ENCODE peak calls at places on chromosomes 6 and 20, in seven cellular contexts. One of them, this sample, is unnamed.

GRCh38 chr6:2222275-2222842 is 23.0 kb downstream of the GMDS start:
- DNase-seq in AG08395: no peak
- DNase-seq in activated CD8-positive, alpha-beta memory T cell treated with anti-CD3 and anti-CD28 coated beads for 48 hours: no peak
- DNase-seq in iPS DF 19.7: no peak
- DNase-seq in sciatic nerve: no peak
- DNase-seq in endothelial cell of umbilical vein: peak
- DNase-seq in dermis microvascular lymphatic vessel endothelial cell: no peak
- DNase-seq in this sample: no peak

GRCh38 chr6:55250400-55250799 is 76.1 kb downstream of the HCRTR2 start:
- DNase-seq in AG08395: no peak
- DNase-seq in activated CD8-positive, alpha-beta memory T cell treated with anti-CD3 and anti-CD28 coated beads for 48 hours: no peak
- DNase-seq in iPS DF 19.7: peak
- DNase-seq in sciatic nerve: no peak
- DNase-seq in endothelial cell of umbilical vein: no peak
- DNase-seq in dermis microvascular lymphatic vessel endothelial cell: no peak
- DNase-seq in this sample: no peak

GRCh38 chr6:98871821-98872220 is 37.4 kb downstream of the POU3F2 start:
- DNase-seq in AG08395: no peak
- DNase-seq in activated CD8-positive, alpha-beta memory T cell treated with anti-CD3 and anti-CD28 coated beads for 48 hours: no peak
- DNase-seq in iPS DF 19.7: no peak
- DNase-seq in sciatic nerve: no peak
- DNase-seq in endothelial cell of umbilical vein: no peak
- DNase-seq in dermis microvascular lymphatic vessel endothelial cell: no peak
- DNase-seq in this sample: no peak

GRCh38 chr20:52461602-52462001 is 270.0 kb upstream of the ZFP64 start:
- DNase-seq in AG08395: no peak
- DNase-seq in activated CD8-positive, alpha-beta memory T cell treated with anti-CD3 and anti-CD28 coated beads for 48 hours: no peak
- DNase-seq in iPS DF 19.7: no peak
- DNase-seq in sciatic nerve: no peak
- DNase-seq in endothelial cell of umbilical vein: no peak
- DNase-seq in dermis microvascular lymphatic vessel endothelial cell: no peak
- DNase-seq in this sample: no peak

GRCh38 chr20:59177266-59178250 is 13.9 kb downstream of the ZNF831 start:
- DNase-seq in AG08395: no peak
- DNase-seq in activated CD8-positive, alpha-beta memory T cell treated with anti-CD3 and anti-CD28 coated beads for 48 hours: no peak
- DNase-seq in iPS DF 19.7: no peak
- DNase-seq in sciatic nerve: no peak
- DNase-seq in endothelial cell of umbilical vein: no peak
- DNase-seq in dermis microvascular lymphatic vessel endothelial cell: no peak
- DNase-seq in this sample: no peak

GRCh38 chr20:42567409-42567808 is 622.3 kb downstream of the PTPRT start:
- DNase-seq in AG08395: no peak
- DNase-seq in activated CD8-positive, alpha-beta memory T cell treated with anti-CD3 and anti-CD28 coated beads for 48 hours: no peak
- DNase-seq in iPS DF 19.7: no peak
- DNase-seq in sciatic nerve: no peak
- DNase-seq in endothelial cell of umbilical vein: no peak
- DNase-seq in dermis microvascular lymphatic vessel endothelial cell: no peak
- DNase-seq in this sample: no peak

GRCh38 chr6:14858808-14859207 is 387.1 kb upstream of the JARID2 start:
- DNase-seq in AG08395: no peak
- DNase-seq in activated CD8-positive, alpha-beta memory T cell treated with anti-CD3 and anti-CD28 coated beads for 48 hours: no peak
- DNase-seq in iPS DF 19.7: no peak
- DNase-seq in sciatic nerve: no peak
- DNase-seq in endothelial cell of umbilical vein: no peak
- DNase-seq in dermis microvascular lymphatic vessel endothelial cell: no peak
- DNase-seq in this sample: no peak

GRCh38 chr20:36493801-36494114 is 47.6 kb upstream of the MYL9 start:
- DNase-seq in AG08395: peak
- DNase-seq in activated CD8-positive, alpha-beta memory T cell treated with anti-CD3 and anti-CD28 coated beads for 48 hours: no peak
- DNase-seq in iPS DF 19.7: no peak
- DNase-seq in sciatic nerve: peak
- DNase-seq in endothelial cell of umbilical vein: no peak
- DNase-seq in dermis microvascular lymphatic vessel endothelial cell: no peak
- DNase-seq in this sample: peak

GRCh38 chr6:33962186-33962585 is 158.4 kb upstream of the MLN start:
- DNase-seq in AG08395: peak
- DNase-seq in activated CD8-positive, alpha-beta memory T cell treated with anti-CD3 and anti-CD28 coated beads for 48 hours: no peak
- DNase-seq in iPS DF 19.7: no peak
- DNase-seq in sciatic nerve: peak
- DNase-seq in endothelial cell of umbilical vein: no peak
- DNase-seq in dermis microvascular lymphatic vessel endothelial cell: no peak
- DNase-seq in this sample: peak

GRCh38 chr20:32544893-32545840 is 40.0 kb downstream of the NOL4L start:
- DNase-seq in AG08395: no peak
- DNase-seq in activated CD8-positive, alpha-beta memory T cell treated with anti-CD3 and anti-CD28 coated beads for 48 hours: no peak
- DNase-seq in iPS DF 19.7: no peak
- DNase-seq in sciatic nerve: no peak
- DNase-seq in endothelial cell of umbilical vein: no peak
- DNase-seq in dermis microvascular lymphatic vessel endothelial cell: no peak
- DNase-seq in this sample: no peak

GRCh38 chr6:109653264-109653663 is 37.7 kb downstream of the AK9 start:
- DNase-seq in AG08395: no peak
- DNase-seq in activated CD8-positive, alpha-beta memory T cell treated with anti-CD3 and anti-CD28 coated beads for 48 hours: no peak
- DNase-seq in iPS DF 19.7: no peak
- DNase-seq in sciatic nerve: no peak
- DNase-seq in endothelial cell of umbilical vein: peak
- DNase-seq in dermis microvascular lymphatic vessel endothelial cell: no peak
- DNase-seq in this sample: no peak

GRCh38 chr6:143549630-143550268 is 38.2 kb upstream of the FUCA2 start:
- DNase-seq in AG08395: no peak
- DNase-seq in activated CD8-positive, alpha-beta memory T cell treated with anti-CD3 and anti-CD28 coated beads for 48 hours: no peak
- DNase-seq in iPS DF 19.7: no peak
- DNase-seq in sciatic nerve: no peak
- DNase-seq in endothelial cell of umbilical vein: no peak
- DNase-seq in dermis microvascular lymphatic vessel endothelial cell: no peak
- DNase-seq in this sample: no peak

GRCh38 chr6:138622967-138623366 is 123.7 kb upstream of the NHSL1 start:
- DNase-seq in AG08395: no peak
- DNase-seq in activated CD8-positive, alpha-beta memory T cell treated with anti-CD3 and anti-CD28 coated beads for 48 hours: no peak
- DNase-seq in iPS DF 19.7: no peak
- DNase-seq in sciatic nerve: no peak
- DNase-seq in endothelial cell of umbilical vein: peak
- DNase-seq in dermis microvascular lymphatic vessel endothelial cell: peak
- DNase-seq in this sample: no peak

GRCh38 chr6:62999796-63000195 is 211.5 kb upstream of the FKBP1C start:
- DNase-seq in AG08395: no peak
- DNase-seq in activated CD8-positive, alpha-beta memory T cell treated with anti-CD3 and anti-CD28 coated beads for 48 hours: no peak
- DNase-seq in iPS DF 19.7: no peak
- DNase-seq in sciatic nerve: no peak
- DNase-seq in endothelial cell of umbilical vein: no peak
- DNase-seq in dermis microvascular lymphatic vessel endothelial cell: no peak
- DNase-seq in this sample: no peak

GRCh38 chr20:52494244-52494643 is 302.7 kb upstream of the ZFP64 start:
- DNase-seq in AG08395: peak
- DNase-seq in activated CD8-positive, alpha-beta memory T cell treated with anti-CD3 and anti-CD28 coated beads for 48 hours: no peak
- DNase-seq in iPS DF 19.7: no peak
- DNase-seq in sciatic nerve: no peak
- DNase-seq in endothelial cell of umbilical vein: peak
- DNase-seq in dermis microvascular lymphatic vessel endothelial cell: peak
- DNase-seq in this sample: no peak

GRCh38 chr20:50456452-50457324 is 53.5 kb upstream of the PTPN1 start:
- DNase-seq in AG08395: no peak
- DNase-seq in activated CD8-positive, alpha-beta memory T cell treated with anti-CD3 and anti-CD28 coated beads for 48 hours: no peak
- DNase-seq in iPS DF 19.7: no peak
- DNase-seq in sciatic nerve: no peak
- DNase-seq in endothelial cell of umbilical vein: no peak
- DNase-seq in dermis microvascular lymphatic vessel endothelial cell: no peak
- DNase-seq in this sample: no peak

GRCh38 chr20:50401587-50402343 is 108.4 kb upstream of the PTPN1 start:
- DNase-seq in AG08395: no peak
- DNase-seq in activated CD8-positive, alpha-beta memory T cell treated with anti-CD3 and anti-CD28 coated beads for 48 hours: no peak
- DNase-seq in iPS DF 19.7: no peak
- DNase-seq in sciatic nerve: no peak
- DNase-seq in endothelial cell of umbilical vein: no peak
- DNase-seq in dermis microvascular lymphatic vessel endothelial cell: no peak
- DNase-seq in this sample: no peak

GRCh38 chr6:134446228-134446848 is 128.4 kb upstream of the SGK1 start:
- DNase-seq in AG08395: peak
- DNase-seq in activated CD8-positive, alpha-beta memory T cell treated with anti-CD3 and anti-CD28 coated beads for 48 hours: no peak
- DNase-seq in iPS DF 19.7: no peak
- DNase-seq in sciatic nerve: no peak
- DNase-seq in endothelial cell of umbilical vein: no peak
- DNase-seq in dermis microvascular lymphatic vessel endothelial cell: no peak
- DNase-seq in this sample: peak

GRCh38 chr6:105321207-105321606 is 81.7 kb downstream of the PREP start:
- DNase-seq in AG08395: no peak
- DNase-seq in activated CD8-positive, alpha-beta memory T cell treated with anti-CD3 and anti-CD28 coated beads for 48 hours: no peak
- DNase-seq in iPS DF 19.7: no peak
- DNase-seq in sciatic nerve: no peak
- DNase-seq in endothelial cell of umbilical vein: no peak
- DNase-seq in dermis microvascular lymphatic vessel endothelial cell: no peak
- DNase-seq in this sample: no peak